ENCODE peak calls at places on chromosomes 16 and 17, in five cellular contexts. A, R, F, B and N are unnamed samples.

GRCh38 chr16:12532871-12533610 is 270.6 kb downstream of the CPPED1 start:
- DNase-seq in A (no peak), R (no peak), F (no peak), B (no peak), N (no peak)

GRCh38 chr16:75279277-75279676 is 27.9 kb upstream of the BCAR1 start:
- DNase-seq in A (no peak), R (no peak), F (no peak), B (no peak), N (no peak)

GRCh38 chr17:77609553-77610517 is 348.7 kb upstream of the TNRC6C start:
- DNase-seq in A (no peak), R (peak), F (no peak), B (peak), N (no peak)

GRCh38 chr16:11621920-11622651 is 35.4 kb upstream of the LITAF start:
- DNase-seq in A (no peak), R (no peak), F (no peak), B (no peak), N (peak)

GRCh38 chr16:52372313-52372712 is 174.6 kb downstream of the TOX3 start:
- DNase-seq in A (no peak), R (no peak), F (no peak), B (no peak), N (no peak)

GRCh38 chr16:57539072-57539796 is 2.9 kb upstream of the CCDC102A start:
- DNase-seq in A (no peak), R (no peak), F (no peak), B (peak), N (no peak)

GRCh38 chr16:20918486-20919239 is 18.1 kb downstream of the LYRM1 start:
- DNase-seq in A (peak), R (no peak), F (no peak), B (no peak), N (no peak)

GRCh38 chr16:50025544-50025931 is 513 bp downstream of the CNEP1R1 start:
- DNase-seq in A (peak), R (peak), F (no peak), B (no peak), N (peak)

GRCh38 chr17:42023524-42024349 is 3.8 kb downstream of the NKIRAS2 start:
- DNase-seq in A (peak), R (no peak), F (no peak), B (no peak), N (no peak)

GRCh38 chr16:28312327-28312726 is 20.0 kb downstream of the SBK1 start:
- DNase-seq in A (no peak), R (no peak), F (no peak), B (no peak), N (no peak)

GRCh38 chr16:20901441-20902112 is 1.0 kb downstream of the LYRM1 start:
- DNase-seq in A (peak), R (no peak), F (no peak), B (no peak), N (peak)

GRCh38 chr17:64706224-64707076 is 44.3 kb upstream of the SMURF2 start:
- DNase-seq in A (no peak), R (no peak), F (no peak), B (no peak), N (no peak)

GRCh38 chr16:85707528-85708095 is 18.9 kb upstream of the GINS2 start:
- DNase-seq in A (no peak), R (no peak), F (no peak), B (no peak), N (no peak)

GRCh38 chr17:28552201-28552999 is at the start of gene UNC119:
- DNase-seq in A (peak), R (peak), F (no peak), B (no peak), N (peak)

GRCh38 chr16:1870365-1871082 is 1.4 kb downstream of the MEIOB start:
- DNase-seq in A (no peak), R (no peak), F (no peak), B (no peak), N (no peak)

GRCh38 chr16:4532238-4532637 is 6.3 kb downstream of the CDIP1 start:
- DNase-seq in A (no peak), R (no peak), F (no peak), B (no peak), N (no peak)

GRCh38 chr16:9364721-9365693 is 273.6 kb downstream of the HAPSTR1 start:
- DNase-seq in A (no peak), R (no peak), F (no peak), B (no peak), N (no peak)
- TF ChIP-seq POLR2AphosphoS5 in A (no peak), R (no peak), F (no peak), B (no peak), N (no peak)

GRCh38 chr17:59892849-59893616 is at the start of the genes RPS6KB1 and TUBD1:
- DNase-seq in A (peak), R (peak), F (peak), B (peak), N (peak)
- TF ChIP-seq POLR2A in A (peak), R (peak), F (peak), B (peak), N (peak)

GRCh38 chr16:54576776-54577175 is 290.2 kb upstream of the IRX3 start:
- DNase-seq in A (no peak), R (no peak), F (no peak), B (no peak), N (no peak)

GRCh38 chr16:54582631-54583250 is 296.2 kb upstream of the IRX3 start:
- DNase-seq in A (no peak), R (no peak), F (no peak), B (no peak), N (no peak)

GRCh38 chr16:54577566-54578180 is 291.1 kb upstream of the IRX3 start:
- DNase-seq in A (no peak), R (no peak), F (no peak), B (no peak), N (no peak)
- TF ChIP-seq TAF1 in A (no peak), R (no peak), F (no peak), B (no peak), N (no peak)

GRCh38 chr17:9240659-9241370 is 219.5 kb downstream of the NTN1 start:
- DNase-seq in A (peak), R (no peak), F (peak), B (no peak), N (no peak)
- TF ChIP-seq POLR2AphosphoS5 in A (no peak), R (no peak), F (no peak), B (no peak), N (no peak)

GRCh38 chr17:40556198-40556661 is 9.0 kb downstream of the CCR7 start:
- DNase-seq in A (no peak), R (no peak), F (no peak), B (no peak), N (no peak)

GRCh38 chr17:40555296-40556190 is 9.7 kb downstream of the CCR7 start:
- DNase-seq in A (no peak), R (no peak), F (no peak), B (no peak), N (no peak)

GRCh38 chr17:40558300-40558584 is 7.0 kb downstream of the CCR7 start:
- DNase-seq in A (no peak), R (no peak), F (no peak), B (no peak), N (no peak)

GRCh38 chr17:40557531-40558299 is 7.6 kb downstream of the CCR7 start:
- DNase-seq in A (no peak), R (no peak), F (no peak), B (no peak), N (no peak)

DNA sequence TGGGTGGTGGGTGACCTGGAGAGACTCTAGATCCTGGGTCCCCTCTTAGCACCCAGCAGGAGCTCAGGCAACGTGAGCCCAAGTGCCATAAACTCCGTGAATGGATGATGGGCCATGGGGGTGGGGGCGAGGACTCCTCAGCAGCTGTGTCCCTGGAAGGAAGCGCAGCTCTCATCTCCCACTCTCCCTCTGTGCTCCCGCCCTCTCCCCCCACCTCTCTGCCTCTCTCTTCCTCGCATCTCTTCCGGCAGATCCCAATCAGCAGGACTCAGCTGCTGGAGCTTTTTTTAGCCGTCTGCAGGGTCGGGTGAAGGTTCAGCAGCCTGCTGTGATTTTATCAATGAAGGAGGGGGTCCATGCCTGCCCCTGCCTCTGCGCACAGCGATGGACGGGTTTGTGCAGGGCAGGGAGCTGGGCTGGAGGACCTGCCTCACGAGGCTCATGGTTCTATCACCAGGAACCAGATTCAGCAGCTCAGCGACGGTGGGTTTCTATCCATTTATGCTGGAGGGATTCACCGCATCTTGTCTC is 8.3 kb downstream of the CCR7 start:
- DNase-seq in A (peak), R (no peak), F (no peak), B (no peak), N (no peak)
- TF ChIP-seq POLR2A in A (no peak), R (peak), F (no peak), B (peak), N (no peak)

GRCh38 chr17:73166731-73167581 is 2.1 kb downstream of the SSTR2 start:
- DNase-seq in A (no peak), R (no peak), F (no peak), B (no peak), N (no peak)
- TF ChIP-seq TAF1 in A (no peak), R (no peak), F (no peak), B (no peak), N (no peak)